ENCODE peak calls at places on chromosomes 12 and 14, in eight cellular contexts. L is A549, S is IMR-90, U is GM12878, R is H1, Z is SK-N-SH, O is HCT116, Q is K562. K is an unnamed sample.

GRCh38 chr14:73739174-73739898 is 25.2 kb upstream of the PNMA1 start:
- DNase-seq in Z (no peak), U (no peak), O (no peak), L (no peak), R (no peak), S (no peak), Q (no peak), K (no peak)

GRCh38 chr14:73878436-73878835 is 8.2 kb upstream of the ZNF410 start:
- DNase-seq in L (no peak), Q (no peak), U (no peak), S (peak), R (no peak), O (no peak), Z (no peak), K (no peak)

GRCh38 chr14:68711551-68712437 is 81.1 kb downstream of the ZFP36L1 start:
- DNase-seq in R (no peak), S (no peak), O (no peak), U (no peak), L (no peak), Z (no peak), Q (no peak), K (no peak)

GRCh38 chr12:116880817-116881324 is 370 bp downstream of the HRK start:
- DNase-seq in Q (peak), O (no peak), R (peak), Z (peak), U (no peak), S (peak), L (peak), K (peak)

GRCh38 chr12:51341259-51342007 is 5.0 kb downstream of the CELA1 start:
- DNase-seq in U (peak), R (no peak), S (peak), L (peak), O (peak), Z (peak), Q (peak), K (peak)

GRCh38 chr14:43003845-43004244 is 1397.2 kb downstream of the LRFN5 start:
- DNase-seq in Z (no peak), U (no peak), S (peak), O (peak), R (no peak), Q (no peak), L (no peak), K (peak)

GRCh38 chr12:6211421-6211869 is 11.2 kb downstream of the CD9 start:
- DNase-seq in L (no peak), O (no peak), Z (no peak), R (no peak), U (no peak), Q (no peak), S (peak), K (no peak)

GRCh38 chr12:53091756-53092155 is 5.7 kb upstream of the IGFBP6 start:
- DNase-seq in Q (peak), R (no peak), U (no peak), L (no peak), O (no peak), S (no peak), Z (no peak), K (no peak)

GRCh38 chr12:26867084-26867483 is 34.1 kb upstream of the ITPR2 start:
- DNase-seq in R (no peak), Q (no peak), Z (no peak), S (no peak), U (peak), O (no peak), L (no peak), K (no peak)

GRCh38 chr12:117120787-117121186 is 21.6 kb upstream of the TESC start:
- DNase-seq in L (no peak), R (no peak), U (no peak), O (no peak), Q (no peak), Z (no peak), S (no peak), K (no peak)

GRCh38 chr14:23621204-23621931 is 14.8 kb upstream of the DHRS2 start:
- DNase-seq in O (no peak), U (no peak), Z (no peak), L (no peak), S (no peak), Q (no peak), R (no peak), K (no peak)

GRCh38 chr12:112836736-112837628 is 45.4 kb downstream of the RPH3A start:
- DNase-seq in U (no peak), L (no peak), S (no peak), Q (no peak), Z (peak), O (no peak), R (no peak), K (no peak)

GRCh38 chr12:19596755-19597154 is 157.5 kb downstream of the AEBP2 start:
- DNase-seq in U (no peak), L (no peak), S (no peak), O (no peak), Z (no peak), R (no peak), Q (no peak), K (no peak)

GRCh38 chr12:70641691-70642090 is 4.5 kb upstream of the PTPRB start:
- DNase-seq in Q (no peak), O (no peak), L (no peak), U (no peak), Z (no peak), R (no peak), S (no peak), K (no peak)

GRCh38 chr14:106141242-106142220 is 615.1 kb downstream of the TMEM121 start:
- DNase-seq in R (no peak), S (no peak), U (no peak), O (no peak), Q (peak), Z (peak), L (no peak), K (no peak)

GRCh38 chr14:89912667-89913211 is 41.8 kb downstream of the EFCAB11 start:
- DNase-seq in O (no peak), U (no peak), Z (peak), L (peak), Q (no peak), R (no peak), S (peak), K (peak)

GRCh38 chr14:40394634-40395340 is 962.6 kb upstream of the FBXO33 start:
- DNase-seq in S (no peak), O (no peak), U (no peak), R (no peak), L (no peak), Q (no peak), Z (no peak), K (no peak)

GRCh38 chr12:51322452-51322851 is 1.5 kb downstream of the BIN2 start:
- DNase-seq in L (no peak), Z (no peak), U (peak), O (no peak), S (no peak), Q (no peak), R (no peak), K (no peak)

GRCh38 chr12:12551115-12551514 is 11.5 kb downstream of the DUSP16 start:
- DNase-seq in O (no peak), Z (no peak), R (no peak), S (no peak), Q (no peak), L (no peak), U (no peak), K (no peak)

GRCh38 chr14:97854918-97855317 is 1057.7 kb downstream of the VRK1 start:
- DNase-seq in R (no peak), O (no peak), Q (no peak), S (no peak), U (no peak), L (no peak), Z (no peak), K (no peak)

GRCh38 chr12:121795029-121795977 is 1.8 kb upstream of the RHOF start:
- DNase-seq in O (peak), Q (peak), R (peak), Z (peak), U (no peak), S (peak), L (peak), K (peak)

GRCh38 chr14:54792288-54792687 is 110.3 kb downstream of the GCH1 start:
- DNase-seq in O (no peak), U (no peak), R (no peak), L (no peak), Q (no peak), S (no peak), Z (no peak), K (no peak)
- TF ChIP-seq RAD21 in O (no peak), U (no peak), R (no peak), L (no peak), Q (no peak), S (no peak), Z (no peak), K (no peak)

GRCh38 chr14:50865677-50866076 is 6.2 kb upstream of the ABHD12B start:
- DNase-seq in R (no peak), Q (no peak), L (no peak), U (no peak), S (peak), Z (no peak), O (no peak), K (no peak)

GRCh38 chr14:50871914-50872732 is at the start of gene ABHD12B:
- DNase-seq in Z (peak), O (no peak), Q (no peak), L (no peak), S (no peak), U (no peak), R (no peak), K (no peak)

GRCh38 chr14:50875359-50876090 is 3.7 kb downstream of the ABHD12B start:
- DNase-seq in U (peak), O (no peak), R (no peak), Q (no peak), S (peak), L (no peak), Z (no peak), K (peak)

GRCh38 chr14:50874842-50875241 is 3.0 kb downstream of the ABHD12B start:
- DNase-seq in O (no peak), L (no peak), U (no peak), Q (no peak), R (no peak), Z (no peak), S (no peak), K (peak)

DNA sequence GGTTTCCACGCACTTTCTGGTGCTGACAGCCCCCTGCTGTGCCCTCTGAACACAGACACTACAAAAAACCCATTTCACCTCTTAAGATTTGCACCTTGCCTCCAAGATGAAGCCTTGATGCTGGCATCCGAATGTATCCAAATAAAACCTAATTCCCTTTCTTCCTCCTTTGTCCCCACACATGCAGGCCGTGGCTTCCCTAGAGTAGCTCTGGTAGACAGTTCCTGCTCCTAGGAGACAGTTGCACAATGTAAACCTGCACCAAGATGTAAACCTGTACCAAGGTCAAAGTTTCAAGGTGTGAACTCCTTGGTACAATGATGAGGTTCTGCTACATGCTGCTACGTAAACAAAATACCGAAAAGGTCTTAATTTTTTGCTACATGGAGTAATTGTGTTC is 630 bp upstream of the ABHD12B start:
- DNase-seq in Q (no peak), O (no peak), R (no peak), Z (no peak), U (no peak), S (no peak), L (no peak), K (no peak)
- TF ChIP-seq RAD21 in Q (no peak), O (no peak), R (no peak), Z (no peak), U (no peak), S (no peak), L (no peak), K (no peak)

GRCh38 chr14:64387738-64388532 is at the start of gene MTHFD1:
- DNase-seq in S (peak), O (peak), Z (peak), R (peak), L (peak), Q (peak), U (peak), K (peak)

GRCh38 chr14:64391113-64391725 is 3.1 kb downstream of the MTHFD1 start:
- DNase-seq in Q (no peak), R (peak), U (no peak), O (no peak), L (no peak), S (no peak), Z (no peak), K (no peak)

GRCh38 chr14:64387232-64387737 is 868 bp upstream of the MTHFD1 start:
- DNase-seq in O (no peak), U (no peak), L (peak), Z (peak), S (peak), R (no peak), Q (peak), K (peak)

GRCh38 chr14:64391986-64392385 is 3.8 kb downstream of the MTHFD1 start:
- DNase-seq in U (no peak), S (no peak), R (no peak), O (no peak), L (no peak), Q (no peak), Z (no peak), K (no peak)

DNA sequence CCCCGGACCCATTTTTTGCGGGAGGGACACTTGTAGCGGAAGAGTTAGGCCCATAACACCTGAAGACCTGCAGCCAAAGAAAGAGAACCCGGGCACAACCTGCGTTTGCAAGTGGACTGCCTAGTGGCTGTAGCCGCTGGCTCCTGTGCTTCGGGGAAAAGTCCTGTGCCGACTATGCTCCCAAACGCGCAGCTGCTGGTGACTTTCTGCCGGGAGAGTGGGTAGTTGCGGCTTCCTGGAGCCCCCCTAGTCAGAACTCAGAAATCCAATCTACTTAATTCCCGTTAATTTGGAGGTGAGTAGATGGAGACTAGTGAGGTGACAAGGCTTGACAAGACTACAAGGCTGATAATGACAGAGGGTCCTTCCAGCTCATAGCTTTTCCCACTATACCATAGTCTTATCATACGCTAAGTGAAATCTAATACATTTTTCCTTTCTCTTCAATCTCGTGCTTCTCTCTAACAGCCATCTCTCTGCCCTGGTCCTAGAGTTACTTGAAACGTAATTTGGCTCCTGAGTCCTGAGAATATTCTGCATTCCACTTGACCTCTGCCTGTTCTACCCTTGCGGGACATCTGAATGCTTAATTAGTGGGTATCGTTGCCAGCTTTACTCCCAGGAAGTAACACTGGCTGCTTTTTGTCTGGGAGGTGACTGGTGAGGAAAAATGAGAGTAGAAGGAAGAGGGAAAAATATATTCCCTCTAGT is 535 bp downstream of the MTHFD1 start:
- DNase-seq in L (no peak), O (no peak), R (no peak), U (no peak), Q (no peak), Z (peak), S (peak), K (peak)
- TF ChIP-seq RAD21 in L (no peak), O (no peak), R (no peak), U (no peak), Q (no peak), Z (no peak), S (no peak), K (peak)

GRCh38 chr14:37195327-37195726 is 2.4 kb upstream of the MIPOL1 start:
- DNase-seq in Q (no peak), U (no peak), R (no peak), S (peak), L (no peak), O (no peak), Z (no peak), K (peak)
- TF ChIP-seq RAD21 in Q (no peak), U (no peak), R (no peak), S (no peak), L (no peak), O (no peak), Z (no peak), K (no peak)

GRCh38 chr12:49565119-49565955 is 2.6 kb downstream of the MCRS1 start:
- DNase-seq in Q (no peak), L (no peak), U (no peak), Z (no peak), S (no peak), R (no peak), O (no peak), K (no peak)
- TF ChIP-seq RAD21 in Q (no peak), L (no peak), U (no peak), Z (no peak), S (no peak), R (no peak), O (no peak), K (no peak)